ENCODE peak calls at places on chromosomes 3 and 15, in ten cellular contexts. Z, X, H, B, F, O, Y, L, C and T are unnamed samples. For H3K27me3, the result is how much of the 10 kb centered on the place peaks cover.

GRCh38 chr3:194672876-194673275 is 885 bp upstream of the LSG1 start:
- DNase-seq in Z (no peak), X (no peak), H (no peak), B (no peak), F (no peak), O (no peak), Y (no peak), L (no peak), C (no peak), T (no peak)

GRCh38 chr3:188489639-188490405 is 335.9 kb downstream of the LPP start:
- DNase-seq in Z (no peak), X (no peak), H (no peak), B (no peak), F (no peak), O (no peak), Y (no peak), L (no peak), C (no peak), T (peak)

GRCh38 chr3:42118762-42119361 is 27.7 kb downstream of the TRAK1 start:
- DNase-seq in Z (no peak), X (no peak), H (no peak), B (peak), F (peak), O (peak), Y (peak), L (no peak), C (no peak), T (no peak)

GRCh38 chr15:46786886-46787285 is 930.4 kb upstream of the SEMA6D start:
- DNase-seq in Z (no peak), X (no peak), H (no peak), B (no peak), F (no peak), O (peak), Y (no peak), L (no peak), C (no peak), T (no peak)

GRCh38 chr3:4766716-4767499 is 212.3 kb upstream of the BHLHE40 start:
- DNase-seq in Z (no peak), X (no peak), H (no peak), B (no peak), F (no peak), O (no peak), Y (no peak), L (no peak), C (no peak), T (no peak)

GRCh38 chr15:91422704-91423254 is 322.7 kb downstream of the SV2B start:
- DNase-seq in Z (no peak), X (no peak), H (no peak), B (no peak), F (no peak), O (no peak), Y (no peak), L (no peak), C (no peak), T (no peak)

GRCh38 chr3:127089487-127090145 is 103.3 kb upstream of the PRR23E start:
- DNase-seq in Z (no peak), X (no peak), H (no peak), B (peak), F (no peak), O (no peak), Y (no peak), L (no peak), C (no peak), T (no peak)

GRCh38 chr3:62415312-62415791 is 42.0 kb upstream of the FEZF2 start:
- DNase-seq in Z (no peak), X (no peak), H (no peak), B (no peak), F (no peak), O (no peak), Y (no peak), L (no peak), C (no peak), T (no peak)

GRCh38 chr3:195918176-195918575 is 9.8 kb upstream of the TNK2 start:
- DNase-seq in Z (no peak), X (no peak), H (no peak), B (peak), F (peak), O (no peak), Y (peak), L (no peak), C (no peak), T (no peak)

GRCh38 chr3:144097144-144097543 is 125.5 kb downstream of the DIPK2A start:
- DNase-seq in Z (no peak), X (no peak), H (no peak), B (no peak), F (no peak), O (no peak), Y (no peak), L (no peak), C (no peak), T (no peak)

GRCh38 chr3:81496407-81497104 is 264.9 kb downstream of the GBE1 start:
- DNase-seq in Z (no peak), X (no peak), H (no peak), B (no peak), F (no peak), O (no peak), Y (no peak), L (no peak), C (no peak), T (no peak)

GRCh38 chr15:62782100-62782791 is 260.3 kb upstream of the TPM1 start:
- DNase-seq in Z (no peak), X (no peak), H (peak), B (peak), F (peak), O (peak), Y (no peak), L (peak), C (peak), T (no peak)

GRCh38 chr15:85496551-85497545 is 116.4 kb downstream of the AKAP13 start:
- DNase-seq in Z (no peak), X (no peak), H (no peak), B (no peak), F (no peak), O (no peak), Y (no peak), L (no peak), C (no peak), T (no peak)

DNA sequence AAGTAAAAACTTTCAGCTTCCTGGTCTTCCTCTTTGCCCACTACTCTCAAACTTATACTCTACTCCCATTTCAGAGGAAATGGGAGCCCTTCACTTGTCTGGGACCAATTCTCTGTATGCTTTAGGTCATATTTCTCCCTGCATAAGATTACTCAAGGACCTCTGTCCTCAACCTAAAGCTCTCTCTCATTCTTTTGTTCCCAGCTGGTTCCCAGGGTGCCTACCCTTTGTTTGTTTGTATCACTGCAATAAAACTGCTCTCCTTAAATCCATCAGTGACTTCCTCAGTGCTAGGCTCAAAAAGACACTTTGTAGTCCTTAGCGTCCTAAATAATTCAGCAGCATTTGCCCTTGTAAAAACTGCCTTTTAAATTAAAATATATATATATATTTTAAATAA is 2.9 kb downstream of the NGRN start:
- DNase-seq in Z (no peak), X (no peak), H (no peak), B (no peak), F (no peak), O (no peak), Y (no peak), L (no peak), C (no peak), T (no peak)
- H3K4me3 ChIP-seq in Z (no peak), X (no peak), H (no peak), B (peak), F (peak), O (no peak), Y (no peak), L (no peak), C (no peak), T (no peak)

GRCh38 chr15:52785672-52786406 is 4.3 kb downstream of the ONECUT1 start:
- DNase-seq in Z (no peak), X (peak), H (peak), B (no peak), F (no peak), O (no peak), Y (no peak), L (no peak), C (no peak), T (no peak)

GRCh38 chr15:52784799-52785671 is 5.1 kb downstream of the ONECUT1 start:
- DNase-seq in Z (no peak), X (peak), H (peak), B (no peak), F (no peak), O (no peak), Y (no peak), L (no peak), C (no peak), T (no peak)

GRCh38 chr15:52783191-52783829 is 6.8 kb downstream of the ONECUT1 start:
- DNase-seq in Z (no peak), X (peak), H (peak), B (no peak), F (no peak), O (peak), Y (no peak), L (no peak), C (no peak), T (no peak)

GRCh38 chr15:52782514-52782913 is 7.6 kb downstream of the ONECUT1 start:
- DNase-seq in Z (no peak), X (no peak), H (no peak), B (no peak), F (no peak), O (no peak), Y (no peak), L (no peak), C (no peak), T (no peak)

DNA sequence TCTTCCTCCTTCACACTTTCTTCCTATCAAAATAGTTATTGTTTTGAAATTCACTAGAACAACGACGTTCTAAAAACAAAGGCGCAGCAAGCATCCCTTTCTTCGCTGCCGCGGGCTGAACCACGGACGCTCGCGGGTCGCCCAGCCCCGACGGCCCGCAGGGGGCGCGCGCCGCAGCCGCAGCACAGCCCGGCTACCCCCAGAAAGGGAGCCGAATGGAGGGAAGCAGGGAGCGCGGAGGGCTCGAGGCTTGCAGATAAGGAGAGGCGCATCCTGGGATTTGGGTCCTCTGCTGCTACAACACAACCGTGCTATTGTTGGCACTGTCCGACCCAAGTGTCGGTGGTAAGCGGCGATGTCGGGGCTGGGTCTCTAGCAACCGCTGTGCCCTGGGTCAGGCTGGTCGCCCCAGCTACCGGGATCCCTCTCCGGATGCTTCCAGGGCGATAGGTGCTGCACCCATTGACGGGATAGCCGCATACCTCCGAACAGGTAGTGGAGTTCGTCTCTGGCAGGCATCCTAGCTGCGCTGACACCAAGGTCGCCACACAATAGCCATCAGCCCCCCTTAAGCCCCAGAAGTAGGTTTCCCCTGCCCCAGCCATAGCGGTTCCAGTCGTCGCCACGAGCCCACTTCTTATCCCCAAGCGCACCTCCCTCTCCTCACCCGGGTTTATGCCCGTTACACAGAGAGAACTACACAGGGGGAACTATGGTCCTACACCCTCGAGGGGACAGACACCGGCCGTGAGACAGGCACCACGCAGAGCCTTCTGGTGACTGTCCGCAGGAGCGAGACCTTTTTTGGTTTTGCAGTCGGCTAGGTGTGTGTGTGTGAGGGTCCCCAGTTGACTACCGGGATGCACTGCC is 6.0 kb downstream of the ONECUT1 start:
- DNase-seq in Z (no peak), X (peak), H (peak), B (no peak), F (no peak), O (peak), Y (peak), L (no peak), C (no peak), T (peak)
- TF ChIP-seq CTCF in Z (peak), X (peak), H (peak), B (peak), F (peak), O (peak), Y (peak), L (no peak), C (no peak), T (peak)

DNA sequence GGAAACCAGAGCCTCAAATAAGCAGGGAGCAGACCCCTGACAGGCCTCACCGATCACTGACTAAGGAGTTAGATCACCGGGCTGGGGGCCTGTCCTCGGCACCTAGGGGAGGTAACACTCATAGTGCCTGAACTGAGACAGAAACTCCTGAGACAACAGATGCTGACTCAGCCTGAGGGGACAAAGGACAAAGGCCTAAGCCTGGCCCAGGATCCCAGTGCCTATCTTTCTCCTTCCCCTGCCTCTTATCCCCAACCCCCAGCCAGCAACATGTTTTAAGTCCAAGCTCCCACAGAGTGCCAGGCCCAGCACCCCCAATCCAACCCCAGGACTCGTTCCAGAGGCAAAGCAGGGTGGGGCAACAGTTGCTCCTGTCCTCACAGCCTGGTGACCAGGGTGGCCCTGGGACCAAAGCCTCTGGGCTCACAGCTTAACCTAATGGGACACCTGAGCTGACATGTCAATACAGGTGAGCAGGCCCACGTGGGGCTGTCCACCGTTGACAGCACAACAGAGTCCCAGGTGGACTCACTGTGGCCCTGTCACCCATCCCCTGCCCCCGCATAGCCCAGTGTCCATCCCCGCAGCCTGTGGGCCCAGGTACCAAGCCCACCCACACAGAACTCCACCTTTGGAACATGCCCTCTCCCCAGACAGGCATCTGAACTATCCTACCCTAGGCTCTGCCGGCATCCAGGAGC is 37.4 kb downstream of the ADCY5 start:
- DNase-seq in Z (no peak), X (peak), H (no peak), B (no peak), F (no peak), O (peak), Y (peak), L (no peak), C (no peak), T (no peak)
- H3K27me3 ChIP-seq in Z (under half), X (under half), H (under half), B (under half), F (under half), O (under half), Y (under half), L (under half), C (under half), T (under half)

GRCh38 chr15:68419301-68420175 is 12.4 kb downstream of the ITGA11 start:
- DNase-seq in Z (no peak), X (no peak), H (no peak), B (no peak), F (peak), O (no peak), Y (peak), L (no peak), C (no peak), T (no peak)

GRCh38 chr15:68423359-68424028 is 8.5 kb downstream of the ITGA11 start:
- DNase-seq in Z (no peak), X (no peak), H (no peak), B (no peak), F (peak), O (no peak), Y (peak), L (no peak), C (no peak), T (no peak)

GRCh38 chr15:68420186-68420684 is 11.7 kb downstream of the ITGA11 start:
- DNase-seq in Z (no peak), X (no peak), H (no peak), B (no peak), F (peak), O (peak), Y (no peak), L (no peak), C (no peak), T (no peak)

GRCh38 chr15:68424754-68425390 is 7.1 kb downstream of the ITGA11 start:
- DNase-seq in Z (no peak), X (no peak), H (no peak), B (no peak), F (peak), O (no peak), Y (no peak), L (no peak), C (no peak), T (no peak)

DNA sequence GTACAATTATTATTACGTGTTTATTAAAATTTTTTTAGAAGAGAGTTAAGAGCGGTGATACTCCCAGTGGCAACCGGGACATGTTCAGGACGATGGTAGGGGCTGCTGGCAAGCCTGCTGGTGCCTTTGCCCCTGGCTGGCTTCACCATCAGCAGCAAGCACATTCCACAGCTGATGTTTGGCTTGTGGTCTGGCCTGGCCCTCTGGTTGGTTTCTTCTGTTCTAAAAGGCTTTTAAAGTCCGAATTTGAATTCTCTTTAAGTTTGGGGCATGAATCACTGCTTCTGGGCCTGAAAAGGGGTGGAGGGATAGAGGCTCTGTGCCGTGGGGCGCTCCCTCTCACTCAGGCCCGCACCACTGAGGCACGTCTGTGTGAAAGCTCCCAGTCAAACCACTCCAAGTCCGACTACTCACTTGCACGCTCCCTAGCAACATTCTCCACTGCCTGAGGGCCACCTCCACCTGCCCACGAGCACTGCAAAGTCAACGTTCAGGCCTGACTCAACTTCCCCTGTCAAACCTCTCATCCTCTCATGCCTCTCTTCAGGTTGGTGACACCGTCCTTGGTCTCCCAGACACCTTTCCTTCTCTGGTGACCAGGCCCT is 10.1 kb downstream of the ITGA11 start:
- DNase-seq in Z (no peak), X (no peak), H (no peak), B (no peak), F (peak), O (no peak), Y (peak), L (no peak), C (no peak), T (no peak)
- H3K4me3 ChIP-seq in Z (no peak), X (no peak), H (no peak), B (no peak), F (no peak), O (no peak), Y (peak), L (no peak), C (no peak), T (no peak)

DNA sequence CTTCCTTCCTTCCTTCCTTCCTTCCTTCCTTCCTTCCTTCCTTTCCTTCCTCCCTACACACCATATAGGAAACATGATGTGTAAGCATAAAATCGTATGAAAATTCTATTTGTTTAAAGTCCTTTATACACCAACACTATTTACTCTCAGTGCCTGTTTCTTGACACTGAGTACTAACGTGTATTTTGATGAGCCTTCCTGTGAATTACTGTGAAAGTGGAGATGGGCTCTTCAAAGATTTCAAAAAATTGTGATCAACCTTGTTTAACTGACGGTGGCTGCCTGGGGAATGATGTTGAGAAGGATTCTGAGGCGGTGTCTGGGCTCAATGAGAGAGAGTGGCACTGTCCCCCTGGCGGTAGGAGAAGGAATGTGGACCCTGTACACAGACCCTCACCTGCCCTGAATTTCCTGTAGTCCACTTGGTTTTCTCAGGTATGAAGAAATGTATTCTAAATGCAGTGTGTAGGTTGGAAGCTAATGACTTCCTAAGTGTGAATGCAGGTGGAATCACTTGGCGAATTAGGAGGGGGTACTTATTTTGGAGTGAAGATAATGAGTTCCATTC is 237.9 kb downstream of the GAP43 start:
- DNase-seq in Z (no peak), X (no peak), H (no peak), B (no peak), F (no peak), O (no peak), Y (no peak), L (no peak), C (no peak), T (no peak)
- TF ChIP-seq CTCF in Z (no peak), X (no peak), H (no peak), B (no peak), F (no peak), O (no peak), Y (no peak), L (no peak), C (no peak), T (peak)

GRCh38 chr15:77647961-77648360 is 15.2 kb upstream of the LINGO1 start:
- DNase-seq in Z (no peak), X (no peak), H (no peak), B (no peak), F (no peak), O (no peak), Y (no peak), L (no peak), C (no peak), T (no peak)

GRCh38 chr15:77644543-77645247 is 12.0 kb upstream of the LINGO1 start:
- DNase-seq in Z (no peak), X (no peak), H (no peak), B (no peak), F (no peak), O (no peak), Y (no peak), L (no peak), C (no peak), T (no peak)

GRCh38 chr15:77645602-77646001 is 12.9 kb upstream of the LINGO1 start:
- DNase-seq in Z (no peak), X (no peak), H (no peak), B (no peak), F (no peak), O (no peak), Y (no peak), L (no peak), C (no peak), T (no peak)

GRCh38 chr15:77643764-77644163 is 11.1 kb upstream of the LINGO1 start:
- DNase-seq in Z (no peak), X (no peak), H (no peak), B (no peak), F (no peak), O (no peak), Y (no peak), L (no peak), C (no peak), T (no peak)

DNA sequence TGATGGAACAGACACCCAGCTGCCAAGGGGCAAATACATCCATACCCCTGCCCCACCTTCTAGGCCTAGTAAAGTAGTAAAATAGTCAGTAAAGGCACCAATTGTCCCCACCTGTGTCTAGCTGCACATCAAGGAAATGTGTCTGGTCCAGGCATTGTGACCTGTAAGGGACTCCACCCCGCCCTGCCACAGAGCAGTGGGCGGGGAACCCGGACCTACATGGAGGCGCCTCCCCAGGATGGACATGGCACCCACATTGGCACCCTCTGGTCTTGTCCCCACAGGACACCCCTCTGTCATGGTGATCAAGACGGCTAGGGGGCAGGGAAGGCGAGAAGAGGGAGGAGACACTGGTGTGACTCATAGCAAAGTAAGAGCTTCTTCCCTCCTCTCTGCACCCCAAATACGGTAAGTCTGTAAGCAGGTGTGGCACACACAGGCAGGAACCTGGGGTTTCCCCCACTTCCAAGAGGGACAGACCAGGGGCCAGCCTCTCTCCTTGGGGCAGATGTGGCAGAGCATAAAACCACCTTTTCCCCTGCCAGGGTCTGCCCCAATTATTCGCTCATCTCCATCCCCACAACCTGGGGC is 13.5 kb upstream of the LINGO1 start:
- DNase-seq in Z (no peak), X (no peak), H (no peak), B (no peak), F (no peak), O (no peak), Y (no peak), L (no peak), C (no peak), T (no peak)
- H3K27me3 ChIP-seq in Z (under half), X (under half), H (under half), B (under half), F (under half), O (under half), Y (under half), L (under half), C (under half), T (under half)